ENCODE peak calls at places on chromosomes 11 and 22, in four cellular contexts. V, I, U and W are unnamed samples.

GRCh38 chr11:20131744-20132666 is 28.3 kb downstream of the DBX1 start:
- DNase-seq in V (peak; percentile 72), I (no peak), U (peak; percentile 35), W (peak; percentile 68)

GRCh38 chr22:39600491-39601179 is 30.1 kb downstream of the CACNA1I start:
- DNase-seq in V (no peak), I (no peak), U (no peak), W (no peak)

GRCh38 chr11:130089669-130090063 is 20.0 kb downstream of the APLP2 start:
- DNase-seq in V (no peak), I (no peak), U (peak; percentile 67), W (no peak)

GRCh38 chr11:122981388-122982264 is at the start of gene BSX:
- DNase-seq in V (peak; percentile 59), I (no peak), U (peak; percentile 4), W (peak; percentile 81)

GRCh38 chr11:111796696-111797095 is 30.5 kb upstream of the PPP2R1B start:
- DNase-seq in V (no peak), I (no peak), U (no peak), W (no peak)

GRCh38 chr11:117807482-117808272 is 10.7 kb upstream of the DSCAML1 start:
- DNase-seq in V (peak; percentile 79), I (no peak), U (no peak), W (peak; percentile 76)

GRCh38 chr22:20205964-20206708 is 55.3 kb upstream of the CCDC188 start:
- DNase-seq in V (peak; percentile 99), I (peak; percentile 54), U (peak; percentile 37), W (peak; percentile 69)

GRCh38 chr11:124961972-124962609 is 8.1 kb downstream of the CCDC15 start:
- DNase-seq in V (peak; percentile 77), I (peak; percentile 51), U (peak; percentile 78), W (peak; percentile 60)

GRCh38 chr11:13328276-13328675 is 50.7 kb downstream of the BMAL1 start:
- DNase-seq in V (no peak), I (no peak), U (no peak), W (no peak)

GRCh38 chr11:134499990-134500389 is 87.9 kb upstream of the B3GAT1 start:
- DNase-seq in V (no peak), I (no peak), U (no peak), W (no peak)

GRCh38 chr11:73236879-73237278 is 18.8 kb downstream of the P2RY2 start:
- DNase-seq in V (peak; percentile 71), I (no peak), U (peak; percentile 57), W (peak; percentile 59)

GRCh38 chr11:69301491-69302401 is 7.8 kb downstream of the MYEOV start:
- DNase-seq in V (peak; percentile 69), I (no peak), U (peak; percentile 60), W (no peak)

GRCh38 chr11:63858628-63859550 is 20.0 kb downstream of the MARK2 start:
- DNase-seq in V (peak; percentile 38), I (no peak), U (peak; percentile 67), W (no peak)

GRCh38 chr11:22049276-22049675 is 143.6 kb upstream of the ANO5 start:
- DNase-seq in V (no peak), I (no peak), U (no peak), W (no peak)

GRCh38 chr22:46367707-46368191 is 32.2 kb downstream of the TRMU start:
- DNase-seq in V (peak; percentile 64), I (no peak), U (peak; percentile 44), W (peak; percentile 87)

GRCh38 chr22:38923463-38924196 is 33.8 kb upstream of the APOBEC3A start:
- DNase-seq in V (peak; percentile 58), I (no peak), U (peak; percentile 88), W (peak; percentile 94)

GRCh38 chr11:79119491-79120284 is 321.1 kb downstream of the TENM4 start:
- DNase-seq in V (no peak), I (no peak), U (no peak), W (no peak)

GRCh38 chr11:78385205-78385604 is 32.4 kb downstream of the GAB2 start:
- DNase-seq in V (no peak), I (no peak), U (no peak), W (no peak)

GRCh38 chr11:1770061-1770460 is 6.3 kb upstream of the CTSD start:
- DNase-seq in V (no peak), I (no peak), U (no peak), W (no peak)

GRCh38 chr11:43518407-43519165 is 159.9 kb downstream of the TTC17 start:
- DNase-seq in V (no peak), I (no peak), U (no peak), W (no peak)

GRCh38 chr11:60785806-60786361 is 751 bp downstream of the MS4A10 start:
- DNase-seq in V (peak; percentile 14), I (no peak), U (no peak), W (no peak)

GRCh38 chr11:106021967-106022794 is at the start of gene MSANTD4:
- DNase-seq in V (peak; percentile 99), I (peak; percentile 97), U (peak; percentile 97), W (peak; percentile 96)

GRCh38 chr11:65744699-65745042 is 24.1 kb upstream of the RNASEH2C start:
- DNase-seq in V (no peak), I (no peak), U (no peak), W (no peak)

GRCh38 chr11:77038029-77038824 is 4.0 kb downstream of the B3GNT6 start:
- DNase-seq in V (peak; percentile 47), I (no peak), U (no peak), W (no peak)

GRCh38 chr11:61667684-61668320 is 12.4 kb upstream of the DAGLA start:
- DNase-seq in V (no peak), I (no peak), U (no peak), W (no peak)

GRCh38 chr11:95266751-95267374 is 35.9 kb upstream of the SESN3 start:
- DNase-seq in V (no peak), I (no peak), U (no peak), W (no peak)

GRCh38 chr11:7600205-7600775 is 73.0 kb downstream of the CYB5R2 start:
- DNase-seq in V (peak; percentile 53), I (no peak), U (peak; percentile 89), W (no peak)

GRCh38 chr11:119782673-119783072 is 53.7 kb upstream of the NECTIN1 start:
- DNase-seq in V (peak; percentile 13), I (no peak), U (no peak), W (no peak)

GRCh38 chr22:46031965-46032851 is 55.2 kb upstream of the WNT7B start:
- DNase-seq in V (no peak), I (no peak), U (no peak), W (no peak)

DNA sequence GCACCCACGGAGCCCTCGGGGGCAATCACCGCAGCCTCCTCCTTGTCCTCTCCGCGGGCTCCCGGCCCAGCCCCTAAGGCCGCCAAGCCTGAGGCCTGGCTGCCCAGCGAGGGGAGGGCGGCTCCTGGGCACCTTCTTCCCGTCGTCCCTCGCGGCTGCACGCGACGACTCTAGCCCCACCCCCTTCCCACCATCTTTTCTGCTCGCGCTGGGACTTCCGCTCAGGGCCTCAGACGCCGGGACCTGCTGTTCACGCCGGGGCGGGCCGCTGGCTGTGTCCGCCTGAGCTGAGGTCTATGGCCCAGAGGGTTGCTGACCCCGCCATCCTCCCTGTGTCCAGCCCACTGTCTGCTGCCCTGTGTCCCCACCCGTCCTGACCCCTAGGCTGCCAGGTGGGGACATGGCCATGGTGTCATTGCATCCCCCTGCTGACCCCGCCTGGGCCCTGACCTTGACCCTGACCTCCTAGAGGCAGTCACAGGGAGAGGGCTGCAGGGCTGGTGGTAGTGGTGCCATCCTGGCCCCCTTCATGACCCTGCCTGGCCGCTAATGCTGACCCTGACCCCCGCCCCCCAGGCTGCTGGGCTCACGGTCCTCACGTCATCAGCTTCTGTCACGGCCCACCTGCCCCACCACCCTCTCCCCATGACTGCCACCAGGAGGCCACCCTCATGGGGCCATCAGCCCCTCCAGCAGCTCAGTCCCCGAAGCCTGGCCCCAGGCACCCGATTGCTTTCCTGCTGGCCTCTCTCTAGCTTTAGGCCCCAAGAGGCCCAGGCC is 286.0 kb downstream of the BRD1 start:
- DNase-seq in V (no peak), I (no peak), U (no peak), W (no peak)
- TF ChIP-seq FOXK2 in V (no peak), I (no peak), U (no peak), W (no peak)

DNA sequence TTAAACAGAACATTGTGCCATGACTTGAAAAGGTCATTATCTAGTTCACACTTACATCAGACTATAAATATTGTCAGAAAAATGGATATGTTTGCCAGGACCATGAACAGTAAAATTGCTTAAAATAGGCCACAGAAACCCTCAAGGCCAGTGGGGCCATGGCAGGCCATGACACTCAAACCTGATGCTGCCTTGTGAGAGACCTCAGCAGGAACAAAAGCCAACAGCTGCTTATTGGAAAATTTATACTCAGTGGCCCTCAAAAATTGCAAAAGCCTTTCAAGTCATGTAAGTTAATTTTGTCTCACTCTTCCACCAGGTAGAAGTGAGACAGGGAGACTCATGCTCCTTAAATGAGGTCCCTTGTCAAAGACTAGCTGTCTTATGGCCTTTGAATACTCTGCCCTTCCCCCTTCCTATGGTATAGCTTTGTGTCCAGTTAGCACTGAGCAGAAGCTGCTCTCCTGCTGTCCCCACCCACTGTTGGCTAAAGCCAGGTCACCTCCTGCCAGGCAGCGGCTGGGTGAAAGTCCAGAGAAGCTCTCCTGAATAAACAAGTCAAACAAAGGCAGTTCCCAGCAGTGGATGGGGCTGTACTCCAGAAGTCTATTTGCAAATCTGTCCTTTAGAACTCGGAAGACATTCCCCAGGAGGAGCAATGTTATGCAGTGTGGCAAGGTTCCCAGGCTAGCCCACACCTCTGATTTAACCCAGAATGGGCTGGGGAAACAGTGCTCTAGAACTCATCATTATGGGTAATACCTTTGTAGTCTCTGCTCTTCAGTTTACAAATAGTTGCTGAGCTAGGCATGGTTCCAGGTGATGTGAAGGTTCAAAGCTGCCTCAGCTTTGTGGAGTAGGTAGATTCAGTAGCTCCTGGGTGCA is 21.4 kb downstream of the ADM start:
- DNase-seq in V (no peak), I (no peak), U (peak; percentile 98), W (no peak)
- TF ChIP-seq FOXK2 in V (no peak), I (no peak), U (no peak), W (no peak)

GRCh38 chr11:34395916-34396555 is 38.2 kb upstream of the ABTB2 start:
- DNase-seq in V (no peak), I (no peak), U (no peak), W (no peak)
- TF ChIP-seq FOXK2 in V (no peak), I (no peak), U (no peak), W (no peak)

GRCh38 chr11:86043765-86044534 is 24.9 kb downstream of the PICALM start:
- DNase-seq in V (no peak), I (no peak), U (no peak), W (no peak)
- TF ChIP-seq FOXK2 in V (no peak), I (no peak), U (no peak), W (no peak)

GRCh38 chr22:31647066-31647465 is 14.9 kb downstream of the PISD start:
- DNase-seq in V (no peak), I (no peak), U (no peak), W (no peak)

GRCh38 chr22:31646186-31647019 is 15.6 kb downstream of the PISD start:
- DNase-seq in V (peak; percentile 26), I (no peak), U (peak; percentile 87), W (peak; percentile 17)

GRCh38 chr22:31650391-31650790 is 11.6 kb downstream of the PISD start:
- DNase-seq in V (no peak), I (no peak), U (no peak), W (no peak)

GRCh38 chr22:31647921-31648320 is 14.1 kb downstream of the PISD start:
- DNase-seq in V (no peak), I (no peak), U (no peak), W (no peak)

GRCh38 chr22:31647516-31647915 is 14.5 kb downstream of the PISD start:
- DNase-seq in V (no peak), I (no peak), U (no peak), W (no peak)
- TF ChIP-seq FOXK2 in V (no peak), I (no peak), U (no peak), W (no peak)